ENCODE peak calls at places on chromosomes 11 and 22, in four cellular contexts. X is amygdala, Y is M059J, D is type B pancreatic cell. N is an unnamed sample.

GRCh38 chr11:5274340-5274739 is 4.6 kb upstream of the HBE1 start:
- DNase-seq in X (no peak), Y (no peak), D (no peak), N (no peak)

GRCh38 chr11:16070573-16070972 is 285.8 kb downstream of the SOX6 start:
- DNase-seq in X (no peak), Y (no peak), D (no peak), N (no peak)

GRCh38 chr11:12598330-12599256 is 75.6 kb upstream of the TEAD1 start:
- DNase-seq in X (no peak), Y (peak), D (no peak), N (no peak)

GRCh38 chr11:29120329-29120695 is 896.5 kb downstream of the KCNA4 start:
- DNase-seq in X (no peak), Y (peak), D (no peak), N (no peak)

GRCh38 chr11:34274712-34275398 is 83.0 kb downstream of the ABTB2 start:
- DNase-seq in X (peak), Y (peak), D (no peak), N (peak)

GRCh38 chr11:120184946-120185677 is 25.7 kb upstream of the OAF start:
- DNase-seq in X (no peak), Y (peak), D (peak), N (no peak)

GRCh38 chr22:41668971-41669911 is 19.4 kb downstream of the SNU13 start:
- DNase-seq in X (no peak), Y (peak), D (no peak), N (no peak)

GRCh38 chr11:26703792-26704191 is 18.1 kb downstream of the SLC5A12 start:
- DNase-seq in X (no peak), Y (no peak), D (no peak), N (no peak)

GRCh38 chr11:14907411-14908213 is 15.6 kb upstream of the CYP2R1 start:
- DNase-seq in X (no peak), Y (peak), D (peak), N (peak)

GRCh38 chr11:45859661-45860140 is 12.4 kb downstream of the CRY2 start:
- DNase-seq in X (peak), Y (peak), D (no peak), N (peak)

GRCh38 chr22:48760481-48761238 is 1067.0 kb downstream of the BRD1 start:
- DNase-seq in X (no peak), Y (no peak), D (no peak), N (no peak)

GRCh38 chr11:1036303-1036923 is at the start of gene MUC6:
- DNase-seq in X (no peak), Y (no peak), D (no peak), N (no peak)

GRCh38 chr22:20459862-20460261 is 22.2 kb upstream of the SCARF2 start:
- DNase-seq in X (no peak), Y (no peak), D (no peak), N (peak)

GRCh38 chr11:95134491-95134890 is 44.8 kb downstream of the ENDOD1 start:
- DNase-seq in X (no peak), Y (peak), D (no peak), N (peak)

GRCh38 chr11:126146454-126147192 is 64.8 kb downstream of the RPUSD4 start:
- DNase-seq in X (no peak), Y (no peak), D (no peak), N (peak)

GRCh38 chr22:42335839-42336378 is 65.5 kb upstream of the TCF20 start:
- DNase-seq in X (no peak), Y (no peak), D (no peak), N (no peak)

GRCh38 chr22:39814899-39815298 is 78.7 kb downstream of the ENTHD1 start:
- DNase-seq in X (no peak), Y (peak), D (no peak), N (no peak)

GRCh38 chr22:50529416-50530279 is at the start of gene TYMP:
- DNase-seq in X (no peak), Y (no peak), D (no peak), N (no peak)

GRCh38 chr22:27273386-27273785 is 528.2 kb downstream of the MN1 start:
- DNase-seq in X (no peak), Y (no peak), D (no peak), N (peak)

GRCh38 chr11:75328426-75329277 is 22.8 kb downstream of the ARRB1 start:
- DNase-seq in X (peak), Y (peak), D (peak), N (peak)

GRCh38 chr11:110337570-110338193 is 41.3 kb upstream of the RDX start:
- DNase-seq in X (no peak), Y (peak), D (no peak), N (no peak)

GRCh38 chr22:42990131-42990838 is 24.7 kb downstream of the PACSIN2 start:
- DNase-seq in X (no peak), Y (peak), D (no peak), N (no peak)

GRCh38 chr22:50715250-50715649 is 22.8 kb upstream of the ACR start:
- DNase-seq in X (no peak), Y (no peak), D (no peak), N (peak)

GRCh38 chr11:112363527-112363926 is 102.9 kb upstream of the PLET1 start:
- DNase-seq in X (no peak), Y (peak), D (no peak), N (no peak)

GRCh38 chr11:18792066-18792591 is 531 bp upstream of the PTPN5 start:
- DNase-seq in X (no peak), Y (no peak), D (no peak), N (no peak)

GRCh38 chr11:108758458-108758857 is 93.6 kb downstream of the DDX10 start:
- DNase-seq in X (no peak), Y (no peak), D (no peak), N (no peak)

GRCh38 chr22:41563051-41563711 is 2.4 kb downstream of the CSDC2 start:
- DNase-seq in X (no peak), Y (peak), D (no peak), N (no peak)

GRCh38 chr22:29727248-29727551 is 7.4 kb downstream of the CABP7 start:
- DNase-seq in X (no peak), Y (peak), D (no peak), N (no peak)

GRCh38 chr22:35835998-35836691 is 118.5 kb downstream of the APOL5 start:
- DNase-seq in X (no peak), Y (peak), D (no peak), N (peak)

GRCh38 chr11:134666273-134667174 is 254.5 kb upstream of the B3GAT1 start:
- DNase-seq in X (no peak), Y (no peak), D (peak), N (no peak)

GRCh38 chr11:109864834-109865557 is 228.2 kb upstream of the ZC3H12C start:
- DNase-seq in X (no peak), Y (peak), D (no peak), N (no peak)

GRCh38 chr22:44193537-44193896 is 12.8 kb downstream of the PARVG start:
- DNase-seq in X (no peak), Y (peak), D (no peak), N (no peak)

GRCh38 chr11:44950625-44951472 is at the start of gene TP53I11:
- DNase-seq in X (no peak), Y (peak), D (peak), N (peak)

GRCh38 chr22:38656256-38657148 is at the start of the genes CBY1 and FAM227A:
- DNase-seq in X (peak), Y (peak), D (peak), N (peak)

GRCh38 chr11:7900686-7901085 is 30.4 kb downstream of the OR10A6 start:
- DNase-seq in X (no peak), Y (no peak), D (no peak), N (no peak)

GRCh38 chr22:18973264-18974031 is 37.4 kb upstream of the PRODH start:
- DNase-seq in X (no peak), Y (no peak), D (no peak), N (no peak)

GRCh38 chr11:130215531-130216220 is 56.1 kb downstream of the ST14 start:
- DNase-seq in X (no peak), Y (no peak), D (peak), N (no peak)

N was measured in posterior cingulate gyrus.